ENCODE peak calls at places on chromosome 1, in four cellular contexts. One of them, this sample, is unnamed.

GRCh38 chr1:27116210-27116609 is 38.7 kb downstream of the SLC9A1 start:
- DNase-seq in bronchial epithelial cell: no peak
- DNase-seq in mucosa of descending colon: peak
- DNase-seq in CD8-positive, alpha-beta T cell: no peak
- DNase-seq in this sample: no peak

GRCh38 chr1:161973924-161974845 is 49.5 kb downstream of the OLFML2B start:
- DNase-seq in bronchial epithelial cell: no peak
- DNase-seq in mucosa of descending colon: no peak
- DNase-seq in CD8-positive, alpha-beta T cell: no peak
- DNase-seq in this sample: peak

GRCh38 chr1:64263335-64263734 is 59.9 kb downstream of the UBE2U start:
- DNase-seq in bronchial epithelial cell: peak
- DNase-seq in mucosa of descending colon: no peak
- DNase-seq in CD8-positive, alpha-beta T cell: no peak
- DNase-seq in this sample: no peak

GRCh38 chr1:46761740-46762139 is 37.1 kb upstream of the CYP4B1 start:
- DNase-seq in bronchial epithelial cell: peak
- DNase-seq in mucosa of descending colon: no peak
- DNase-seq in CD8-positive, alpha-beta T cell: no peak
- DNase-seq in this sample: no peak

GRCh38 chr1:169070958-169071357 is 35.5 kb upstream of the ATP1B1 start:
- DNase-seq in bronchial epithelial cell: no peak
- DNase-seq in mucosa of descending colon: no peak
- DNase-seq in CD8-positive, alpha-beta T cell: no peak
- DNase-seq in this sample: no peak

GRCh38 chr1:167057297-167057688 is 32.9 kb downstream of the GPA33 start:
- DNase-seq in bronchial epithelial cell: peak
- DNase-seq in mucosa of descending colon: no peak
- DNase-seq in CD8-positive, alpha-beta T cell: no peak
- DNase-seq in this sample: peak

GRCh38 chr1:119767486-119767885 is 1.2 kb downstream of the HMGCS2 start:
- DNase-seq in bronchial epithelial cell: peak
- DNase-seq in mucosa of descending colon: no peak
- DNase-seq in CD8-positive, alpha-beta T cell: no peak
- DNase-seq in this sample: no peak

GRCh38 chr1:203592728-203593127 is 33.9 kb upstream of the ATP2B4 start:
- DNase-seq in bronchial epithelial cell: no peak
- DNase-seq in mucosa of descending colon: no peak
- DNase-seq in CD8-positive, alpha-beta T cell: no peak
- DNase-seq in this sample: no peak

GRCh38 chr1:223645903-223646302 is 19.6 kb downstream of the CAPN8 start:
- DNase-seq in bronchial epithelial cell: no peak
- DNase-seq in mucosa of descending colon: peak
- DNase-seq in CD8-positive, alpha-beta T cell: no peak
- DNase-seq in this sample: no peak

GRCh38 chr1:232704694-232705680 is 75.1 kb upstream of the SIPA1L2 start:
- DNase-seq in bronchial epithelial cell: peak
- DNase-seq in mucosa of descending colon: peak
- DNase-seq in CD8-positive, alpha-beta T cell: no peak
- DNase-seq in this sample: peak

GRCh38 chr1:21344750-21345443 is 54.6 kb upstream of the ECE1 start:
- DNase-seq in bronchial epithelial cell: no peak
- DNase-seq in mucosa of descending colon: peak
- DNase-seq in CD8-positive, alpha-beta T cell: no peak
- DNase-seq in this sample: peak

GRCh38 chr1:55214903-55215193 is 316 bp downstream of the USP24 start:
- DNase-seq in bronchial epithelial cell: no peak
- DNase-seq in mucosa of descending colon: peak
- DNase-seq in CD8-positive, alpha-beta T cell: no peak
- DNase-seq in this sample: no peak

GRCh38 chr1:191674780-191675179 is 483.5 kb upstream of the RGS18 start:
- DNase-seq in bronchial epithelial cell: no peak
- DNase-seq in mucosa of descending colon: no peak
- DNase-seq in CD8-positive, alpha-beta T cell: no peak
- DNase-seq in this sample: no peak

GRCh38 chr1:3372317-3372716 is 82.1 kb upstream of the ARHGEF16 start:
- DNase-seq in bronchial epithelial cell: no peak
- DNase-seq in mucosa of descending colon: no peak
- DNase-seq in CD8-positive, alpha-beta T cell: no peak
- DNase-seq in this sample: no peak

GRCh38 chr1:205407970-205408369 is 13.9 kb downstream of the LEMD1 start:
- DNase-seq in bronchial epithelial cell: no peak
- DNase-seq in mucosa of descending colon: no peak
- DNase-seq in CD8-positive, alpha-beta T cell: no peak
- DNase-seq in this sample: no peak

This sample was measured in left lobe of liver.